ENCODE peak calls at places on chromosomes 3 and 15, in four cellular contexts. F is GM12878, T is K562, J is HepG2. N is an unnamed sample.

GRCh38 chr3:23263796-23264195 is 60.7 kb downstream of the UBE2E2 start:
- DNase-seq in F (no peak), T (no peak), J (no peak), N (no peak)

GRCh38 chr15:100781061-100781960 is 98.3 kb upstream of the ALDH1A3 start:
- DNase-seq in F (no peak), T (no peak), J (no peak), N (no peak)

GRCh38 chr3:161348791-161349400 is 22.4 kb downstream of the SPTSSB start:
- DNase-seq in F (no peak), T (no peak), J (no peak), N (no peak)

GRCh38 chr3:27289769-27290413 is 79.3 kb downstream of the NEK10 start:
- DNase-seq in F (no peak), T (no peak), J (no peak), N (no peak)

GRCh38 chr15:45884755-45885445 is 250.1 kb downstream of the SQOR start:
- DNase-seq in F (no peak), T (no peak), J (no peak), N (no peak)

GRCh38 chr3:69938061-69938460 is 61.5 kb upstream of the SAMMSON start:
- DNase-seq in F (no peak), T (no peak), J (no peak), N (no peak)

GRCh38 chr3:134743006-134743405 is 52.1 kb upstream of the EPHB1 start:
- DNase-seq in F (no peak), T (no peak), J (no peak), N (no peak)

GRCh38 chr3:119594066-119594465 is 3.6 kb upstream of the PLA1A start:
- DNase-seq in F (no peak), T (no peak), J (no peak), N (no peak)

GRCh38 chr3:77038468-77038927 is 1.4 kb upstream of the ROBO2 start:
- DNase-seq in F (no peak), T (peak), J (peak), N (peak)

GRCh38 chr15:84684092-84684491 is 26.1 kb upstream of the NMB start:
- DNase-seq in F (no peak), T (no peak), J (no peak), N (no peak)

GRCh38 chr3:46386206-46386605 is 15.5 kb downstream of the CCR5 start:
- DNase-seq in F (no peak), T (no peak), J (no peak), N (no peak)

GRCh38 chr3:139234491-139234890 is 109.3 kb upstream of the MRPS22 start:
- DNase-seq in F (no peak), T (no peak), J (no peak), N (no peak)

GRCh38 chr3:85567074-85567676 is 608.4 kb downstream of the CADM2 start:
- DNase-seq in F (no peak), T (peak), J (peak), N (peak)

GRCh38 chr3:47984089-47984759 is 32.0 kb downstream of the MAP4 start:
- DNase-seq in F (no peak), T (no peak), J (no peak), N (no peak)

GRCh38 chr3:179189764-179190163 is 41.6 kb downstream of the PIK3CA start:
- DNase-seq in F (no peak), T (no peak), J (no peak), N (no peak)

GRCh38 chr15:77826006-77826695 is 193.4 kb upstream of the LINGO1 start:
- DNase-seq in F (no peak), T (no peak), J (no peak), N (no peak)

GRCh38 chr3:132222868-132223538 is 94.2 kb upstream of the ACP3 start:
- DNase-seq in F (no peak), T (no peak), J (no peak), N (no peak)

GRCh38 chr15:49901867-49902775 is 216.9 kb downstream of the ATP8B4 start:
- DNase-seq in F (no peak), T (no peak), J (no peak), N (no peak)

GRCh38 chr3:112303811-112304325 is 9.9 kb upstream of the SLC9C1 start:
- DNase-seq in F (no peak), T (no peak), J (no peak), N (no peak)

GRCh38 chr15:77568960-77569646 is 63.6 kb downstream of the LINGO1 start:
- DNase-seq in F (no peak), T (peak), J (peak), N (peak)

GRCh38 chr15:34896183-34896582 is 73.4 kb downstream of the AQR start:
- DNase-seq in F (no peak), T (no peak), J (no peak), N (no peak)

GRCh38 chr3:127688416-127689265 is 15.9 kb downstream of the ABTB1 start:
- DNase-seq in F (no peak), T (no peak), J (no peak), N (no peak)

GRCh38 chr3:38334656-38335055 is 11.9 kb upstream of the XYLB start:
- DNase-seq in F (no peak), T (no peak), J (no peak), N (no peak)

GRCh38 chr3:139934557-139935070 is 371 bp upstream of the CLSTN2 start:
- DNase-seq in F (no peak), T (no peak), J (no peak), N (peak)

GRCh38 chr3:64422192-64422591 is 196.9 kb upstream of the PRICKLE2 start:
- DNase-seq in F (no peak), T (no peak), J (no peak), N (no peak)

GRCh38 chr3:159787191-159787590 is 201.4 kb upstream of the IL12A start:
- DNase-seq in F (no peak), T (no peak), J (peak), N (no peak)

GRCh38 chr3:42226470-42227425 is 39.2 kb downstream of the CCK start:
- DNase-seq in F (no peak), T (peak), J (no peak), N (no peak)

GRCh38 chr3:17183951-17184550 is 299.3 kb downstream of the PLCL2 start:
- DNase-seq in F (no peak), T (peak), J (no peak), N (no peak)

GRCh38 chr3:14845180-14845579 is 26.4 kb downstream of the FGD5 start:
- DNase-seq in F (no peak), T (no peak), J (no peak), N (no peak)

GRCh38 chr3:9108876-9109569 is 140.4 kb downstream of the SRGAP3 start:
- DNase-seq in F (no peak), T (no peak), J (no peak), N (no peak)

GRCh38 chr3:107798381-107798780 is 275.6 kb downstream of the BBX start:
- DNase-seq in F (no peak), T (no peak), J (no peak), N (no peak)

GRCh38 chr15:72217216-72217615 is 13.8 kb downstream of the PKM start:
- DNase-seq in F (no peak), T (no peak), J (no peak), N (no peak)

GRCh38 chr3:114872056-114872455 is 275.0 kb downstream of the ZBTB20 start:
- DNase-seq in F (no peak), T (no peak), J (no peak), N (no peak)

GRCh38 chr15:77642793-77643430 is 10.2 kb upstream of the LINGO1 start:
- DNase-seq in F (no peak), T (peak), J (peak), N (no peak)

GRCh38 chr3:180036092-180036677 is 552 bp downstream of the PEX5L start:
- DNase-seq in F (no peak), T (no peak), J (no peak), N (no peak)

GRCh38 chr15:58565620-58566019 is 133.8 kb downstream of the LIPC start:
- DNase-seq in F (no peak), T (no peak), J (no peak), N (no peak)

DNA sequence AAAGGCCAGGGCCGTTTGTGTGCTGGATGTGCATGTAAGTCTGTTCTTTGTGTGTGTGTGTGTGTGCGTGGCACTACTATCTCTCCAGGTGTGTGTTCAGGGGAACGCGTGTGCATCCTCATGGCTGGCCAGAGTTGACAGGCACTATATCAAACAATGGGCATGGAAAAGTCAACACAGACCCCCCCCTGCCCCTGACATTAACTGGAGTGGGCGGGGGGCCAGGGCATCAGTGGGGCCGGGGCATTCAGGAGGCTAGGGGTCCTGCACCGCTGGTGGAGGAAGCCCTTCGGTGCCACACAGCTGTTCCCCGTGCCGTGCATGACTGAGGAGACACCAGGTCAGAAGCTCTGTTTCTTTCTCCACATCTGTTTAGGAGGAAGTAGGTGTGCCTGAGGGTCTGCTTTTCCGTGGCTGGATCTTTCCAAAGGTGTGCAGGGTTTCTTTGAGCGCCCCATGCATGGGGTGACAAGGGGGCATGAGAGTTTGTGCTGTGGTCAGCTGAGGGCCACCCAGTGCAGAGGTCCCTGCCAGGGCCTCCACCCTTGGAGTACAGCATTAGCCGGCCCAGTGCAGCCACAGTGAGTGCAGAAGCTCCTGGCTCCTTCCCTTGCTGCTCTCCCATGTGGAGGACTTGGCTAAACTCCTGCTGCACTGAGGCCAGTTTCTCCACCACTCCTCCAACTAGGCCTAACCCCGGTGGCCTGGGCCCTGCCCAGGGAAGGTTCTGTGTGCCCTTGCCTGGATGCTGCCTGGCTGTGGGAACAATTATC is 7.5 kb downstream of the C3orf22 start:
- DNase-seq in F (no peak), T (no peak), J (no peak), N (no peak)
- TF ChIP-seq TARDBP in F (no peak), T (no peak), J (no peak), N (no peak)

GRCh38 chr3:67384790-67385397 is 269.5 kb downstream of the SUCLG2 start:
- DNase-seq in F (no peak), T (peak), J (peak), N (peak)
- TF ChIP-seq SP1 in F (no peak), T (no peak), J (no peak), N (no peak)

GRCh38 chr3:172359231-172359630 is 89.0 kb downstream of the GHSR start:
- DNase-seq in F (no peak), T (no peak), J (no peak), N (no peak)

GRCh38 chr3:172354931-172355499 is 93.2 kb downstream of the GHSR start:
- DNase-seq in F (no peak), T (no peak), J (no peak), N (no peak)

GRCh38 chr3:172356427-172356826 is 91.8 kb downstream of the GHSR start:
- DNase-seq in F (no peak), T (no peak), J (no peak), N (no peak)

GRCh38 chr3:172355836-172356235 is 92.4 kb downstream of the GHSR start:
- DNase-seq in F (no peak), T (no peak), J (no peak), N (no peak)

DNA sequence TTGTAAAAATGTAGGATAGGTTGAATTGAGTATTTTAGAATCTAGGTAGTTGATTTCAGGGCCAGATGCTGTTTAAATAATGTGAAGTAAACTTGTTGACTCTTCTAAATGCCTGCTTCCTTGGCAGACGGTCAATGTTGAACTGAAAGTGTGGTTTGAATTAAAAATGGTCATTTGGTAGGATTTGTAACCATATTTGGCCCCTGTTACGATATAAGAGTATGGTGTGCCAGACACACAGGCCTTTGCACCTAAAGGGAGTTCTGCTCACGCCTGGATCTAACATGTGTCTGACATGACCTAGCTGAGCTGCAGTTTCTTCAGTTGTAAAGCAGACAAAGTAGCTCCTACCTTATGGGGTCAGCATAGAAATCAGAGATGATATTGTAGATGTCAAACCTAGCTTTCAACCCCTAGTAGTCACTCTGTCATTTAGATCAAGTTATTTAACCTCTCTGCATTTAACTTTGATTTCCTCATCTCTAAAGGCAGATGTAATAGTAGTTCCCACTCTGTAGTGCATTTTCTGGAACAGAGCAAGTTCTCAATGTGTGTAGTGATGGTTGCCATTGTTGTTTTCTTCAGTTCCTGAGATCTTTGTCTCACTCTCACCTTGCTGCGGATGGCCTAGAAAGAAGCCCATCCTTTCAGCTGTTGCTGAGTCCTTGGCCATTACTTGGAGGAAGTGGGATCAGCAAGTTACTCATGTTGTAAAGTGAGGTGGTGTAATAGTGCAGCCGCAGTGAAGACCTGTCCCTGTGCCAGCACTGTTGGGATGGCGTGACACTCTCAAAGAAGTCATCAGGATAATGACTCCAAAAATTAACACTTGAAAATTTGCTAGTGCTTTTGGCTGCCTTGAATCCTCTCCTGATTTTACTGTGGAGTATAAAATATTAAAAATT is 90.2 kb downstream of the GHSR start:
- DNase-seq in F (no peak), T (no peak), J (no peak), N (no peak)
- TF ChIP-seq TARDBP in F (no peak), T (no peak), J (no peak), N (no peak)

DNA sequence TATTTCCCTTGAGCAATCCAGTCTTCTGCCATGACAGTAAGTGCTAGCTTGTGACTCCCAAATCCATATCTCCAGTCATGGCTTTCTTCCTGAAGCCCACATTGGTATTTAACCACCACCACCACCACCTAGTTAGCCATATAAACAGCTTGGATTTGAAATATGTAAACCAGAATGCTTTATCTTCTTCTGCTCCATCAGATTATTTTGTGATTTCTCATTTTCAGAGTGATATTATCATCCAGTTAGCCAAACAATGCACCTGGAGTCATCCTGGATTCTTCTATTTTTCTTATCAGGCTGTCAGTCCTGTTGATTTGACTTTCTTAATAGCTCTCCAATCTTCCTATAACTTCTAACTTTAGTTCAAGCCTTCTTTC is 124.3 kb upstream of the PTX3 start:
- DNase-seq in F (no peak), T (no peak), J (no peak), N (no peak)
- TF ChIP-seq SP1 in F (no peak), T (no peak), J (no peak), N (no peak)

DNA sequence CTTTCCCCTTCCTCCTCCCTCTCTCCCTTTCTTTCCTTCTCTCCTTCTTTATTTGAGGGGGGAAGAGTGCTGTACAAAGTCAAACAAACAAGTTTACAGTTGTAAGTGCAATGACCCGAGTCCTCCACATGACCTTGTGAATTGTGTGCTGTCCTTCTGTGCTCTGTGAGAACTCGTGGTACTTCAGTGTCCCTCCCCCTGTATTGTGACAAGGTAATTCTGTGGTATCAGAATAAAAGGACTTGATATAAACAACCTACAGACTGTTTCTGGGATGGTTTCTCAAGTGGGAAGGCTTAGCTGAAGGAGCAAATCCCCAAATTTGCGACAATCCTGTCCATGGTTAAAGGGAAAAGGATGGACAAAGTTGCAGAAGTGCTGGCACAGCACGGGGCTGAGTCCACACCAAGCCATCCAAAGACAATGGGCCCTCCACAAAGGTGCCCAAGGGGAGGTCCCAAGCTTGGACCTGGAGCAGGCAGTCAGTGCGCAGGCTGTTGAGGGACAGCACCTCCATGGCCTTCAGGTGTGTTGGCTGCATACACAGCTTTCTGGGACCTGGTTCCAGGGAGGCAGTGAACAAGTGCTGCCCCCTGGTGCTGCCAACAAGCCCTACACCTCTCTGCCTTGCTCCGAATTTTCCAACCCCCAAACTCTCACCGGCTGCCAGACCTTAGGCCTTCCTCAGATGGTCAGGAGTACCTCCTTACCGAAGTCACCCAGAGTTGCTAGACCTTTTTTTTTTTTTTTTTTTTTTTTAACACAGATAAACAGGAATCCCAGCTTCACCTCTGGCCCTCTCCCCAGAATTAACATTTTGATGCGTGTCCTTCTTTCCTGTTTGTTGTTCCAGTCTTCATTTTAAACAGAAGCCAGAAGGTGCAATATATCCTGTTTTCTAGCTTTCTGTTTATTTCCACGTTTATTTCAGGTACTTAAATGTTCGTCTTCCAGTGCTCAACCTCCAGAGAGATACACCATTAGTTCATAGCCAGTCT is 2.6 kb upstream of the APEH start:
- DNase-seq in F (peak), T (peak), J (peak), N (peak)
- TF ChIP-seq TARDBP in F (no peak), T (no peak), J (peak), N (no peak)

DNA sequence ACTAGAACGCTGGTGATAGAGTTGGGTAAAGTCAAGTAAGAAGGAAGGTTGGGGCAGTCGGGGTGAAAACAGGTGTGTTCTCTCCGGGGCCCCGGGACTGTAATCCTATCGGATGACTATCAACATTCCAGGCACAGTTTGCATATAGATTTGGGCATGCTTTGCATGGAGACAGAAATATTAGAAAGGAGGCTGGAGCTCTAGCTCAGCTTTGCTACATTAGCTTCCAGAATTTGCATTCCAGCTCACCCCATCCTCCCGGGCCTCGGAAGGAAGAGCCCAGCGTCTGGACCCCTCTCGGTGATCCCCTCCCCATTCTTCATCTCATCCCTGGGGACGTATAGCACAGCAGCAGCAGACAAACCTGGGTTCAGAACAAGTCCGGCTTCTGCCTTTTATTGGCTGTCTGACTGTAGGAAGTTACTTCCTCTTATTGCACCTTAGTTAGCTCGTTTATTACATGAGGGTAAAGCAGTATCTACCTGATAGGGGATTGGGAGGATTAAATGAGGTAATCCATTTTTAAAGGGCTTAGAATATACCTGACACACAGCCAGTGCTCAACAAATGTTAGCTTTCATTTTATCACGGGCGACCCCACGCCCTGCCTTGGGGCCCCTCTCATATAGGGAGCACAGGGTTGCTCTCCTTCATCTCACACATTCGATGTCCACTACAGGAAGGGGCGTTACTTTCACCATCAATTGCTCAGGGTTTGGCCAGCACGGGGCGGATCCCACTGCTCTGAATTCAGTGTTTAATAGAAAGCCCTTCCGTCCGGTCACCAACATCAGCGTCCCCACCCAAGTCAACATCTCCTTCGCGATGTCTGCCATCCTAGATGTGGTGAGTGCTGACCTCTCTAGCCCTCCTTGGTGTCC is 3.2 kb downstream of the HTR3E start:
- DNase-seq in F (no peak), T (no peak), J (no peak), N (no peak)
- TF ChIP-seq SP1 in F (no peak), T (no peak), J (no peak), N (no peak)

GRCh38 chr15:42085236-42085605 is 9.1 kb downstream of the PLA2G4D start:
- DNase-seq in F (no peak), T (no peak), J (no peak), N (no peak)
- TF ChIP-seq TARDBP in F (no peak), T (no peak), J (no peak), N (no peak)

N was measured in HEK293T.